ENCODE peak calls at places on chromosomes 7 and 10, in five cellular contexts. One of them, this sample, is unnamed.

GRCh38 chr10:84256510-84257342 is 11.9 kb downstream of the RGR start:
- DNase-seq in stimulated activated CD4-positive, alpha-beta T cell treated with anti-CD3 and anti-CD28 coated beads, TNF-alpha, amount 100 ng/mL, for 4 hours: no peak
- DNase-seq in LoVo: no peak
- DNase-seq in amniotic stem cell: no peak
- DNase-seq in Right ventricle myocardium superior: peak
- DNase-seq in this sample: peak

GRCh38 chr10:24685958-24686540 is 37.6 kb downstream of the ARHGAP21 start:
- DNase-seq in stimulated activated CD4-positive, alpha-beta T cell treated with anti-CD3 and anti-CD28 coated beads, TNF-alpha, amount 100 ng/mL, for 4 hours: no peak
- DNase-seq in LoVo: no peak
- DNase-seq in amniotic stem cell: peak
- DNase-seq in Right ventricle myocardium superior: no peak
- DNase-seq in this sample: peak

GRCh38 chr7:34247468-34247867 is 342.1 kb downstream of the BMPER start:
- DNase-seq in stimulated activated CD4-positive, alpha-beta T cell treated with anti-CD3 and anti-CD28 coated beads, TNF-alpha, amount 100 ng/mL, for 4 hours: no peak
- DNase-seq in LoVo: no peak
- DNase-seq in amniotic stem cell: no peak
- DNase-seq in Right ventricle myocardium superior: no peak
- DNase-seq in this sample: no peak

GRCh38 chr10:88459523-88459922 is 123.6 kb downstream of the RNLS start:
- DNase-seq in stimulated activated CD4-positive, alpha-beta T cell treated with anti-CD3 and anti-CD28 coated beads, TNF-alpha, amount 100 ng/mL, for 4 hours: no peak
- DNase-seq in LoVo: no peak
- DNase-seq in amniotic stem cell: no peak
- DNase-seq in Right ventricle myocardium superior: no peak
- DNase-seq in this sample: no peak

GRCh38 chr10:43372751-43373445 is 1.5 kb downstream of the FXYD4 start:
- DNase-seq in stimulated activated CD4-positive, alpha-beta T cell treated with anti-CD3 and anti-CD28 coated beads, TNF-alpha, amount 100 ng/mL, for 4 hours: no peak
- DNase-seq in LoVo: no peak
- DNase-seq in amniotic stem cell: no peak
- DNase-seq in Right ventricle myocardium superior: no peak
- DNase-seq in this sample: no peak

GRCh38 chr7:130154501-130155317 is 50.5 kb downstream of the TMEM209 start:
- DNase-seq in stimulated activated CD4-positive, alpha-beta T cell treated with anti-CD3 and anti-CD28 coated beads, TNF-alpha, amount 100 ng/mL, for 4 hours: no peak
- DNase-seq in LoVo: no peak
- DNase-seq in amniotic stem cell: no peak
- DNase-seq in Right ventricle myocardium superior: no peak
- DNase-seq in this sample: no peak

GRCh38 chr7:67614843-67615242 is 618.2 kb downstream of the TYW1 start:
- DNase-seq in stimulated activated CD4-positive, alpha-beta T cell treated with anti-CD3 and anti-CD28 coated beads, TNF-alpha, amount 100 ng/mL, for 4 hours: no peak
- DNase-seq in LoVo: no peak
- DNase-seq in amniotic stem cell: no peak
- DNase-seq in Right ventricle myocardium superior: no peak
- DNase-seq in this sample: no peak

GRCh38 chr10:71605263-71605962 is 114.2 kb downstream of the C10orf105 start:
- DNase-seq in stimulated activated CD4-positive, alpha-beta T cell treated with anti-CD3 and anti-CD28 coated beads, TNF-alpha, amount 100 ng/mL, for 4 hours: no peak
- DNase-seq in LoVo: no peak
- DNase-seq in amniotic stem cell: no peak
- DNase-seq in Right ventricle myocardium superior: no peak
- DNase-seq in this sample: no peak

GRCh38 chr7:51647931-51648351 is 331.3 kb upstream of the COBL start:
- DNase-seq in stimulated activated CD4-positive, alpha-beta T cell treated with anti-CD3 and anti-CD28 coated beads, TNF-alpha, amount 100 ng/mL, for 4 hours: no peak
- DNase-seq in LoVo: peak
- DNase-seq in amniotic stem cell: no peak
- DNase-seq in Right ventricle myocardium superior: no peak
- DNase-seq in this sample: no peak

GRCh38 chr10:9211228-9211627 is 1156.7 kb downstream of the GATA3 start:
- DNase-seq in stimulated activated CD4-positive, alpha-beta T cell treated with anti-CD3 and anti-CD28 coated beads, TNF-alpha, amount 100 ng/mL, for 4 hours: no peak
- DNase-seq in LoVo: peak
- DNase-seq in amniotic stem cell: no peak
- DNase-seq in Right ventricle myocardium superior: no peak
- DNase-seq in this sample: no peak

GRCh38 chr10:44049301-44050015 is 335.4 kb downstream of the CXCL12 start:
- DNase-seq in stimulated activated CD4-positive, alpha-beta T cell treated with anti-CD3 and anti-CD28 coated beads, TNF-alpha, amount 100 ng/mL, for 4 hours: no peak
- DNase-seq in LoVo: no peak
- DNase-seq in amniotic stem cell: no peak
- DNase-seq in Right ventricle myocardium superior: no peak
- DNase-seq in this sample: no peak

GRCh38 chr10:78804356-78805032 is 264.3 kb upstream of the ZMIZ1 start:
- DNase-seq in stimulated activated CD4-positive, alpha-beta T cell treated with anti-CD3 and anti-CD28 coated beads, TNF-alpha, amount 100 ng/mL, for 4 hours: no peak
- DNase-seq in LoVo: no peak
- DNase-seq in amniotic stem cell: no peak
- DNase-seq in Right ventricle myocardium superior: peak
- DNase-seq in this sample: no peak

GRCh38 chr10:117431160-117431559 is 55.9 kb upstream of the PDZD8 start:
- DNase-seq in stimulated activated CD4-positive, alpha-beta T cell treated with anti-CD3 and anti-CD28 coated beads, TNF-alpha, amount 100 ng/mL, for 4 hours: no peak
- DNase-seq in LoVo: no peak
- DNase-seq in amniotic stem cell: no peak
- DNase-seq in Right ventricle myocardium superior: no peak
- DNase-seq in this sample: peak

GRCh38 chr7:118502235-118502634 is 277.7 kb downstream of the ANKRD7 start:
- DNase-seq in stimulated activated CD4-positive, alpha-beta T cell treated with anti-CD3 and anti-CD28 coated beads, TNF-alpha, amount 100 ng/mL, for 4 hours: no peak
- DNase-seq in LoVo: no peak
- DNase-seq in amniotic stem cell: no peak
- DNase-seq in Right ventricle myocardium superior: no peak
- DNase-seq in this sample: no peak